ENCODE peak calls at places on chromosome 9, in nine cellular contexts. Q, D, V, T, O, H, S, U and L are unnamed samples.

GRCh38 chr9:127661342-127661741 is 45.4 kb upstream of the CFAP157 start:
- DNase-seq in U (no peak), S (no peak), O (no peak), Q (no peak), V (no peak), T (no peak), D (no peak), H (no peak), L (no peak)

GRCh38 chr9:91036826-91037510 is 235.3 kb downstream of the SYK start:
- DNase-seq in Q (peak), V (peak), S (peak), O (no peak), U (peak), H (peak), T (peak), D (peak), L (peak)

GRCh38 chr9:84701801-84702200 is 32.3 kb downstream of the NTRK2 start:
- DNase-seq in Q (no peak), U (no peak), T (no peak), D (no peak), V (no peak), O (peak), H (no peak), S (no peak), L (no peak)

GRCh38 chr9:129864991-129865647 is 29.9 kb downstream of the USP20 start:
- DNase-seq in U (no peak), S (no peak), Q (no peak), H (no peak), O (no peak), D (no peak), T (no peak), V (no peak), L (no peak)

GRCh38 chr9:95877984-95878383 is 2.5 kb downstream of the ERCC6L2 start:
- DNase-seq in D (no peak), V (no peak), U (no peak), H (no peak), T (no peak), S (no peak), Q (no peak), O (no peak), L (no peak)

GRCh38 chr9:76451234-76451633 is 7.7 kb upstream of the GCNT1 start:
- DNase-seq in T (peak), D (no peak), U (no peak), Q (peak), S (no peak), H (no peak), O (no peak), V (no peak), L (no peak)

GRCh38 chr9:125444166-125444565 is 182.5 kb downstream of the GAPVD1 start:
- DNase-seq in U (no peak), S (peak), H (no peak), D (no peak), V (peak), O (no peak), Q (no peak), T (no peak), L (no peak)

GRCh38 chr9:16396389-16396788 is 474.1 kb downstream of the BNC2 start:
- DNase-seq in T (peak), U (no peak), Q (peak), D (no peak), H (no peak), O (no peak), S (no peak), V (no peak), L (no peak)

GRCh38 chr9:38694676-38695075 is 25.3 kb downstream of the FAM240B start:
- DNase-seq in H (no peak), O (no peak), U (no peak), Q (no peak), V (no peak), D (no peak), T (no peak), S (no peak), L (no peak)

GRCh38 chr9:118751077-118751847 is 618.0 kb downstream of the BRINP1 start:
- DNase-seq in Q (no peak), V (no peak), T (no peak), D (peak), H (no peak), U (no peak), S (no peak), O (no peak), L (no peak)

GRCh38 chr9:118734696-118735095 is 634.5 kb downstream of the BRINP1 start:
- DNase-seq in S (no peak), D (no peak), V (no peak), U (no peak), T (no peak), H (no peak), O (no peak), Q (no peak), L (no peak)

GRCh38 chr9:78618735-78619134 is 321.8 kb downstream of the PSAT1 start:
- DNase-seq in D (no peak), H (no peak), T (no peak), S (no peak), O (no peak), V (no peak), Q (no peak), U (no peak), L (no peak)

GRCh38 chr9:136551401-136552116 is 5.7 kb upstream of the NOTCH1 start:
- DNase-seq in T (peak), V (no peak), Q (peak), U (no peak), H (peak), D (no peak), O (no peak), S (no peak), L (no peak)

GRCh38 chr9:92973700-92974099 is 26.4 kb downstream of the FGD3 start:
- DNase-seq in S (peak), V (no peak), Q (no peak), D (no peak), O (no peak), U (no peak), T (no peak), H (no peak), L (no peak)

GRCh38 chr9:90085633-90086032 is 480.8 kb downstream of the GADD45G start:
- DNase-seq in V (no peak), O (no peak), H (no peak), U (no peak), T (no peak), D (no peak), Q (no peak), S (no peak), L (no peak)

GRCh38 chr9:89597711-89598707 is 6.8 kb upstream of the GADD45G start:
- DNase-seq in H (no peak), T (peak), D (no peak), S (no peak), O (peak), V (peak), U (peak), Q (peak), L (peak)

GRCh38 chr9:5587024-5587423 is 41.9 kb upstream of the RIC1 start:
- DNase-seq in D (no peak), Q (peak), U (peak), O (no peak), H (no peak), V (no peak), S (no peak), T (peak), L (no peak)

GRCh38 chr9:35537898-35538297 is 48.0 kb downstream of the RUSC2 start:
- DNase-seq in O (no peak), Q (no peak), H (peak), D (no peak), T (no peak), V (no peak), U (no peak), S (no peak), L (no peak)

GRCh38 chr9:83062653-83063527 is at the start of gene RASEF:
- DNase-seq in T (no peak), V (peak), U (no peak), S (peak), D (peak), H (no peak), Q (no peak), O (no peak), L (peak)

GRCh38 chr9:21506910-21507795 is 25.0 kb upstream of the IFNE start:
- DNase-seq in T (peak), U (peak), H (no peak), D (no peak), S (no peak), O (no peak), V (no peak), Q (peak), L (peak)

GRCh38 chr9:79629721-79630120 is 58.0 kb downstream of the TLE4 start:
- DNase-seq in U (no peak), H (no peak), V (no peak), D (no peak), S (no peak), O (no peak), T (no peak), Q (no peak), L (no peak)

GRCh38 chr9:27572566-27572917 is 739 bp downstream of the C9orf72 start:
- DNase-seq in T (peak), O (peak), H (no peak), U (no peak), D (no peak), Q (no peak), S (no peak), V (peak), L (no peak)

GRCh38 chr9:92669527-92669889 is 423 bp downstream of the IPPK start:
- DNase-seq in T (no peak), O (peak), S (peak), U (no peak), V (peak), Q (no peak), D (peak), H (no peak), L (no peak)

GRCh38 chr9:106678273-106678672 is 184.7 kb upstream of the ZNF462 start:
- DNase-seq in D (no peak), T (no peak), U (no peak), V (no peak), Q (no peak), O (no peak), H (no peak), S (no peak), L (no peak)

GRCh38 chr9:108423493-108423892 is 432.3 kb downstream of the ACTL7B start:
- DNase-seq in U (no peak), D (no peak), S (no peak), Q (no peak), H (no peak), T (no peak), V (no peak), O (no peak), L (no peak)

GRCh38 chr9:116501871-116502270 is 185.2 kb upstream of the TRIM32 start:
- DNase-seq in S (no peak), U (no peak), D (no peak), O (no peak), H (no peak), V (no peak), Q (peak), T (peak), L (no peak)

GRCh38 chr9:26656003-26656940 is 236.3 kb downstream of the CAAP1 start:
- DNase-seq in Q (peak), D (no peak), U (no peak), S (no peak), T (peak), V (no peak), H (no peak), O (no peak), L (no peak)

GRCh38 chr9:100602302-100602930 is 24.5 kb downstream of the CAVIN4 start:
- DNase-seq in O (peak), Q (peak), V (peak), D (no peak), T (peak), U (no peak), S (no peak), H (no peak), L (peak)

GRCh38 chr9:15277400-15278137 is 29.4 kb downstream of the TTC39B start:
- DNase-seq in T (peak), H (no peak), U (no peak), V (no peak), O (no peak), D (no peak), S (no peak), Q (peak), L (no peak)

GRCh38 chr9:715310-715709 is 126.2 kb upstream of the DMRT1 start:
- DNase-seq in Q (no peak), T (peak), D (no peak), V (no peak), U (no peak), H (no peak), O (no peak), S (no peak), L (no peak)

GRCh38 chr9:10062629-10063395 is 550.0 kb downstream of the PTPRD start:
- DNase-seq in U (no peak), S (no peak), O (no peak), T (peak), Q (peak), D (no peak), V (no peak), H (no peak), L (no peak)

GRCh38 chr9:93620881-93621820 is 44.8 kb downstream of the PHF2 start:
- DNase-seq in Q (no peak), V (no peak), U (no peak), O (no peak), S (no peak), D (peak), T (no peak), H (peak), L (no peak)

GRCh38 chr9:132341177-132341840 is 13.5 kb downstream of the SETX start:
- DNase-seq in H (no peak), S (no peak), U (no peak), T (no peak), O (no peak), Q (no peak), V (no peak), D (no peak), L (no peak)

GRCh38 chr9:110599468-110599867 is 19.9 kb upstream of the SVEP1 start:
- DNase-seq in U (no peak), V (no peak), S (no peak), Q (peak), T (peak), D (no peak), O (no peak), H (no peak), L (no peak)

GRCh38 chr9:10785255-10785654 is 172.5 kb upstream of the PTPRD start:
- DNase-seq in U (no peak), T (no peak), V (no peak), Q (no peak), S (no peak), D (no peak), O (no peak), H (no peak), L (no peak)

GRCh38 chr9:3437031-3437430 is 88.8 kb downstream of the RFX3 start:
- DNase-seq in Q (no peak), D (no peak), O (no peak), V (no peak), T (no peak), U (no peak), H (no peak), S (no peak), L (no peak)

GRCh38 chr9:89449261-89449671 is 48.6 kb downstream of the SEMA4D start:
- DNase-seq in T (no peak), O (no peak), V (no peak), Q (no peak), U (no peak), H (no peak), S (no peak), D (no peak), L (no peak)

GRCh38 chr9:36985061-36985768 is 48.9 kb downstream of the PAX5 start:
- DNase-seq in H (no peak), D (no peak), V (no peak), S (peak), U (no peak), T (no peak), Q (no peak), O (no peak), L (no peak)

GRCh38 chr9:92564479-92564878 is 28.7 kb upstream of the ECM2 start:
- DNase-seq in Q (peak), S (no peak), H (no peak), O (no peak), D (no peak), U (peak), T (peak), V (no peak), L (no peak)

GRCh38 chr9:124266139-124266825 is 8.5 kb downstream of the NEK6 start:
- DNase-seq in V (no peak), S (no peak), U (no peak), D (no peak), Q (peak), H (no peak), O (no peak), T (no peak), L (no peak)

DNA sequence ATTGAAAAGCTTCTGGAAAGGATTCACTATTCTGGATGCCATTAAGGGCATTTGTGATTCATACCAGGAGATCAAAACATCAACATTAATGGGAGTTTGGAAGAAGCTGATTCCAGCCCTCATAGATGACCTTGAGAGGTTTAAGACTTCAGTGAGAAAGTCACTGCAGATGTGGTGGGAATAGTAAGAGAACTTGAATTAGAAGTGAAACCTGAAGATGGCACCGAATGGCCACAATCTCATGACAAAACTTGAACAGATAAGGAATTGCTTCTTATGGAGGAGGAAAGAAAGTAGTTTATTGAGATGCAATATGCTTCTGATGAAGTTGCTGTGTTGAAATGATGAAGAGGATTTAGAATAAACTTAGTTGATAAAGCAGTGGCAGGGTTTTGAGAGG is 254.6 kb upstream of the SLC24A2 start:
- DNase-seq in H (no peak), D (no peak), Q (no peak), V (no peak), T (no peak), O (peak), S (no peak), U (no peak), L (no peak)
- H3K4me3 ChIP-seq in H (no peak), D (no peak), Q (no peak), V (no peak), T (no peak), O (peak), S (no peak), U (no peak), L (no peak)

GRCh38 chr9:120875643-120875953 is 1.4 kb downstream of the PHF19 start:
- DNase-seq in T (no peak), V (no peak), O (no peak), H (no peak), U (no peak), S (no peak), D (no peak), Q (no peak), L (no peak)
- H3K4me3 ChIP-seq in T (peak), V (no peak), O (peak), H (peak), U (peak), S (peak), D (no peak), Q (peak), L (peak)

GRCh38 chr9:121819511-121820231 is 168.2 kb downstream of the DAB2IP start:
- DNase-seq in U (no peak), Q (peak), O (no peak), T (peak), V (no peak), D (no peak), S (no peak), H (no peak), L (no peak)
- H3K4me3 ChIP-seq in U (peak), Q (peak), O (no peak), T (peak), V (no peak), D (no peak), S (no peak), H (no peak), L (no peak)

DNA sequence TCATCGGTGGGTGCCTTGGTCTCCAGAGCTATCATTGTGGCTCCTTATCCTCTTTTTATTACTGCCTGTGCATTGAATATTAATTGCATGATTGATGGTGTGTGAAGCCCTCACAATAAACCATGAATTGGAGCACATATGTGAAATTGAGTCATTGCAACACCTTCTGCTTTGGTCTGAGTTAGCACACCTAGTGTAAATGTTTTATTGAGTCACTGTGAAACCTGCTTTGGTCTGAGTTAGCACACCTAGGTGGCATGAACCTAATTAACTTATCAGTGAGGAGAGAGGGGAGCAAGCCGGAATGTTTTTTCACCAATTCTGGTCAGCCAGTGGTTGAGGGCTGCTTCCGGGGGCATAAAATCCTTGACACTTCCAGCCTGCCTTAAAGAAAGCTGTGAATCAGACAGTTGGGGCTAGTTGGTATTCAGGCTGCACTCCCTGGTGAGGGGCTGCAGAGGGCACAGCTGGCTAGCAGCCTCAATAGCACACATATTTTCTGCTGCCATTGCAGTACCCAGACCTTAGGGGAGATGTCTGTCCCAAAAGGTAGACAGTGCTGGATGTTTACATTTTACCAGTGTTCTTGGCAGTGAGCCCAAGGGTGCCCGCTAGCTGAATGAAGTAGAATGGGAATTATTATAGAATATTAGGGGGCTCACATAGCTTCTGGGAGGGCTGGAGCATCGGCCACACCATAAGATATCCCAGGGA is 76.5 kb upstream of the GOLM1 start:
- DNase-seq in V (no peak), H (no peak), U (no peak), Q (no peak), T (no peak), S (no peak), O (no peak), D (no peak), L (no peak)
- H3K4me3 ChIP-seq in V (no peak), H (no peak), U (no peak), Q (no peak), T (no peak), S (no peak), O (no peak), D (no peak), L (no peak)

DNA sequence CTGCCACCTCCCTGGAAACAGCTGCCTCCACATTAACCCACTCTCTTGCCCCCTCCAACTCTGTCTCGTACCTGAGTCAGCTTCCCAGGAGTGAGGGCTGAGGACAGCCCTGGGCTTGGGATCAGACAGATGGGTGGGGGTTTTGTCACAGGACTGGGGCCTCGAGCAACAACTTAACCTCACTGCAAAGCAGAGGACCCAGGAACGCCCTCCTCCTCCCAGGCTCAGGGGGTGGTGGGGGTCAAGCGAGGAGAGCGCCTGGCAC is 446 bp downstream of the SARDH start:
- DNase-seq in D (no peak), T (no peak), U (no peak), H (no peak), S (no peak), V (no peak), Q (no peak), O (no peak), L (no peak)
- H3K4me3 ChIP-seq in D (peak), T (no peak), U (peak), H (peak), S (peak), V (peak), Q (peak), O (no peak), L (no peak)

GRCh38 chr9:134987906-134988700 is 70.4 kb upstream of the FCN1 start:
- DNase-seq in V (no peak), S (peak), O (no peak), Q (no peak), U (no peak), D (no peak), H (no peak), T (no peak), L (no peak)
- H3K4me3 ChIP-seq in V (no peak), S (no peak), O (no peak), Q (no peak), U (no peak), D (no peak), H (no peak), T (no peak), L (no peak)

GRCh38 chr9:111662851-111663823 is 1.7 kb downstream of the GNG10 start:
- DNase-seq in U (no peak), O (no peak), S (no peak), D (no peak), H (no peak), V (no peak), T (no peak), Q (no peak), L (peak)
- H3K4me3 ChIP-seq in U (peak), O (no peak), S (peak), D (no peak), H (peak), V (no peak), T (peak), Q (peak), L (peak)